ENCODE peak calls at places on chromosomes 3 and 15, in ten cellular contexts. X is fibroblast of lung, J is IMR-90, C is ovary, E is stomach, L is HepG2, Z is HCT116, A is WERI-Rb-1, M is caudate nucleus, S is Karpas-422. V is an unnamed sample.

GRCh38 chr3:142027713-142028112 is 121.6 kb downstream of the TFDP2 start:
- DNase-seq in X (peak; percentile 58), J (no peak), M (no peak), S (peak; percentile 71), L (no peak), A (no peak), E (no peak), C (no peak), Z (no peak), V (no peak)

GRCh38 chr3:100516843-100517242 is 24.4 kb downstream of the TMEM45A start:
- DNase-seq in E (no peak), M (no peak), L (no peak), S (no peak), C (no peak), A (no peak), Z (no peak), J (peak; percentile 55), X (peak; percentile 52), V (no peak)

GRCh38 chr3:117016359-117016758 is 306.8 kb downstream of the TUSC7 start:
- DNase-seq in S (no peak), J (no peak), L (no peak), Z (no peak), C (no peak), X (no peak), E (no peak), A (peak; percentile 30), M (no peak), V (no peak)

GRCh38 chr15:70066422-70066821 is 31.3 kb downstream of the TLE3 start:
- DNase-seq in C (no peak), Z (no peak), M (no peak), J (peak; percentile 68), A (no peak), L (no peak), E (no peak), X (peak; percentile 8), S (no peak), V (no peak)

GRCh38 chr15:41943543-41944312 is 28.6 kb downstream of the EHD4 start:
- DNase-seq in E (no peak), J (no peak), S (no peak), M (no peak), A (no peak), L (no peak), X (no peak), Z (no peak), C (no peak), V (no peak)

GRCh38 chr3:55858302-55858701 is 371.2 kb upstream of the WNT5A start:
- DNase-seq in S (no peak), M (no peak), Z (no peak), C (no peak), E (no peak), J (peak; percentile 21), L (no peak), X (peak; percentile 24), A (no peak), V (no peak)

GRCh38 chr15:101057841-101058407 is 138.8 kb downstream of the LRRK1 start:
- DNase-seq in L (no peak), A (no peak), J (no peak), M (no peak), C (no peak), E (peak; percentile 15), S (no peak), Z (no peak), X (no peak), V (peak; percentile 12)

GRCh38 chr3:44899683-44900367 is 25.4 kb downstream of the TGM4 start:
- DNase-seq in L (no peak), E (no peak), S (no peak), M (no peak), J (no peak), A (no peak), Z (no peak), C (no peak), X (no peak), V (no peak)

GRCh38 chr15:31474059-31474868 is 147.6 kb downstream of the KLF13 start:
- DNase-seq in X (no peak), Z (no peak), E (peak; percentile 14), S (no peak), M (no peak), L (no peak), A (no peak), J (no peak), C (no peak), V (no peak)

GRCh38 chr15:40249477-40250303 is 10.8 kb downstream of the PAK6 start:
- DNase-seq in J (peak; percentile 37), L (no peak), E (no peak), A (no peak), Z (no peak), C (no peak), M (no peak), S (no peak), X (peak; percentile 63), V (no peak)

GRCh38 chr15:67110958-67111864 is 45.8 kb downstream of the SMAD3 start:
- DNase-seq in M (no peak), Z (no peak), S (no peak), E (no peak), L (no peak), X (peak; percentile 55), C (no peak), J (peak; percentile 54), A (no peak), V (no peak)

GRCh38 chr3:193885832-193886231 is 250.1 kb upstream of the HES1 start:
- DNase-seq in M (no peak), Z (no peak), X (no peak), E (peak; percentile 83), C (no peak), A (no peak), L (peak; percentile 7), S (no peak), J (no peak), V (no peak)
- H3K27ac ChIP-seq in M (no peak overlapping the region), Z (no peak overlapping the region), X (no peak overlapping the region), E (peak overlapping the region; percentile 70), C (no peak overlapping the region), A (no peak overlapping the region), L (no peak overlapping the region), S (no peak overlapping the region), J (no peak overlapping the region), V (no peak overlapping the region)

GRCh38 chr3:23840521-23840920 is 34.8 kb downstream of the UBE2E1 start:
- DNase-seq in J (no peak), X (no peak), E (no peak), M (no peak), S (no peak), L (peak; percentile 76), A (no peak), C (no peak), Z (no peak), V (no peak)
- H3K27ac ChIP-seq in J (no peak overlapping the region), X (no peak overlapping the region), E (no peak overlapping the region), M (no peak overlapping the region), S (no peak overlapping the region), L (peak overlapping the region; percentile 61), A (no peak overlapping the region), C (no peak overlapping the region), Z (no peak overlapping the region), V (no peak overlapping the region)

DNA sequence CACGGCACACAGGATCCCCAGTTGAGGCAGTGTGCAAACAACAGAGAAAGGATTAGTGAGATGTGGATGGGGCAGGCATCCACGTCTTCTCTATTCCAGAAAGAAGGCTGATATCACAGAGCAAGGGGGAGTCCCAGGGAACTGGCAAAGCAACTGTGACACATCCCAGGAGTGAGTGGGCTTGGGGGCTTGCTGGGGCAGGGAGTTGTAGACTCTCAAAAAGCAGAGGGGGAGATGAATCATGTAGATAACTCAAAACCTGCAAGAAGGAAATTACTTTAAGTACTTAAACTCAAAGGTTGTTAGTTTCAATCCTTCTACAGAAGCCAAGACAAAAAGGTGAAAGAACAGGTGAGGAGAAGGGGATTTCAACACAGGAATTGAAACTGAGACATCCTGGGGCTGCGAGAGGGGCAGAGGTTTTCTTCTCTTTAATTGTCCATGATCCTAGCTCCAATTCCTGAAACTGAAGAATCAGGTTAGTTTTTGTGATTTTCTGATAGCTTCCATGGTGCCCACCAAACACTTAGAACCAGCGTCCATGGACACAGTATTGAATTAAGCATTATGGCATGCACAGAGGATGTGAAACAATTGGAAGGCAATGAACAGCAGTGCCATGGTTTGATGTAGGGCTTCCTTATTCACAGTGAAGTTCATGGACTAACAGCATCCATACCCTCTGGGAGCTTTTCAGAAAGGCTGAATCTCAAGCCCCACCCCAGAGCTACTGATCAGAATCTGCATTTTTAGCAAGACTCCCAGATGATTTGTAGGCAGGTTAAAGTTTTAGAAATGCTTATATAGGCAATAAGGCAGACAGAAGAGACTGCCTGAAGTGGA is 52.0 kb downstream of the CCR3 start:
- DNase-seq in L (no peak), Z (no peak), E (no peak), M (no peak), S (no peak), X (no peak), A (no peak), C (no peak), J (no peak), V (no peak)
- H3K27ac ChIP-seq in L (no peak overlapping the region), Z (no peak overlapping the region), E (no peak overlapping the region), M (no peak overlapping the region), S (no peak overlapping the region), X (no peak overlapping the region), A (no peak overlapping the region), C (no peak overlapping the region), J (no peak overlapping the region), V (no peak overlapping the region)

GRCh38 chr3:49534581-49535495 is 19.4 kb upstream of the BSN start:
- DNase-seq in C (peak; percentile 32), E (peak; percentile 43), X (peak; percentile 39), J (no peak), A (no peak), M (peak; percentile 22), S (peak; percentile 53), L (peak; percentile 16), Z (no peak), V (peak; percentile 77)

GRCh38 chr3:49531715-49532114 is 22.6 kb upstream of the BSN start:
- DNase-seq in E (no peak), X (no peak), A (no peak), C (peak; percentile 10), M (no peak), S (no peak), L (no peak), Z (no peak), J (no peak), V (no peak)

GRCh38 chr3:49535971-49536874 is 18.1 kb upstream of the BSN start:
- DNase-seq in A (no peak), E (no peak), C (peak; percentile 13), J (peak; percentile 4), L (no peak), Z (no peak), M (no peak), X (no peak), S (no peak), V (no peak)

GRCh38 chr3:49533031-49533430 is 21.2 kb upstream of the BSN start:
- DNase-seq in A (no peak), C (no peak), X (no peak), E (no peak), Z (no peak), J (no peak), M (no peak), L (no peak), S (no peak), V (no peak)

DNA sequence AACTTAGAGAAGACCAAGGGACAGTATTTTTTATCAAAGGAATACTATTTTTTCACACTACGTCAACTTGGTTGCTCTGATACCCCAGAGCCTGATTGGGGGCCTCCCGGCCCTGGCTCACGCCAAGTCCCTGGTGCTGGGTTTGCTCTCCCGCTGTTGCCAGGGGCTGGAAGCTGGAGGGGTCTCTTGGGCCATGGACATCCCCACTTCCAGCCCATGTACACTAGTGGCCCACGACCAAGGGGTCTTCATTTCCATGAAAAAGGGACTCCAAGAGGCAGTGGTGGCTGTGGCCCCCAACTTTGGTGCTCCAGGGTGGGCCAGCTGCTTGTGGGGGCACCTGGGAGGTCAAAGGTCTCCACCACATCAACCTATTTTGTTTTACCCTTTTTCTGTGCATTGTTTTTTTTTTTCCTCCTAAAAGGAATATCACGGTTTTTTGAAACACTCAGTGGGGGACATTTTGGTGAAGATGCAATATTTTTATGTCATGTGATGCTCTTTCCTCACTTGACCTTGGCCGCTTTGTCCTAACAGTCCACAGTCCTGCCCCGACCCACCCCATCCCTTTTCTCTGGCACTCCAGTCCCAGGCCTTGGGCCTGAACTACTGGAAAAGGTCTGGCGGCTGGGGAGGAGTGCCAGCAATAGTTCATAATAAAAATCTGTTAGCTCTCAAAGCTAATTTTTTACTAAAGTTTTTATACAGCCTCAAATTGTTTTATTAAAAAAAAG is 20.3 kb upstream of the BSN start:
- DNase-seq in A (no peak), C (peak; percentile 82), M (no peak), E (no peak), S (no peak), L (no peak), Z (no peak), X (no peak), J (no peak), V (no peak)
- H3K27ac ChIP-seq in A (no peak overlapping the region), C (peak overlapping the region; percentile 60), M (peak overlapping the region; percentile 91), E (no peak overlapping the region), S (no peak overlapping the region), L (no peak overlapping the region), Z (no peak overlapping the region), X (no peak overlapping the region), J (no peak overlapping the region), V (no peak overlapping the region)

V was measured in dorsolateral prefrontal cortex.